ENCODE peak calls at places on chromosome 12, in eight cellular contexts. R is GM23248; A is hepatocyte; O is ovary; Z is CD8-positive, alpha-beta T cell; Y is left ventricle myocardium inferior; W is aorta; Q is A673. X is an unnamed sample.
A peak's percentile ranks its signal among the peaks of the same experiment; 100 is the strongest.

GRCh38 chr12:94609917-94610443 is 40.4 kb downstream of the TMCC3 start:
- DNase-seq in R (no peak), A (no peak), O (no peak), Z (no peak), Y (no peak), W (no peak), Q (no peak), X (no peak)

GRCh38 chr12:130350715-130351114 is 13.0 kb downstream of the PIWIL1 start:
- DNase-seq in R (no peak), A (no peak), O (no peak), Z (no peak), Y (no peak), W (no peak), Q (no peak), X (no peak)

GRCh38 chr12:111298583-111299436 is 70.1 kb downstream of the PHETA1 start:
- DNase-seq in R (peak; percentile 73), A (peak; percentile 82), O (peak; percentile 48), Z (peak; percentile 31), Y (peak; percentile 28), W (no peak), Q (peak; percentile 83), X (peak; percentile 69)

GRCh38 chr12:101935769-101936741 is 58.7 kb downstream of the DRAM1 start:
- DNase-seq in R (peak; percentile 97), A (peak; percentile 62), O (peak; percentile 65), Z (no peak), Y (peak; percentile 65), W (peak; percentile 56), Q (peak; percentile 90), X (peak; percentile 86)

GRCh38 chr12:121038861-121039654 is at the start of gene OASL:
- DNase-seq in R (peak; percentile 68), A (peak; percentile 2), O (no peak), Z (peak; percentile 64), Y (no peak), W (peak; percentile 53), Q (no peak), X (peak; percentile 54)

GRCh38 chr12:28974890-28975289 is 174.2 kb upstream of the FAR2 start:
- DNase-seq in R (no peak), A (no peak), O (no peak), Z (no peak), Y (no peak), W (no peak), Q (no peak), X (no peak)

GRCh38 chr12:113333877-113334785 is 778 bp downstream of the SLC8B1 start:
- DNase-seq in R (peak; percentile 21), A (no peak), O (peak; percentile 60), Z (peak; percentile 2), Y (peak; percentile 36), W (peak; percentile 72), Q (no peak), X (peak; percentile 42)

GRCh38 chr12:120713861-120714482 is 3.7 kb downstream of the UNC119B start:
- DNase-seq in R (peak; percentile 90), A (peak; percentile 93), O (no peak), Z (peak; percentile 63), Y (no peak), W (peak; percentile 69), Q (peak; percentile 89), X (peak; percentile 63)

GRCh38 chr12:121628536-121628935 is 2.2 kb downstream of the ORAI1 start:
- DNase-seq in R (no peak), A (no peak), O (no peak), Z (no peak), Y (no peak), W (no peak), Q (no peak), X (no peak)

GRCh38 chr12:43102506-43103269 is 449.3 kb downstream of the ADAMTS20 start:
- DNase-seq in R (no peak), A (no peak), O (no peak), Z (no peak), Y (no peak), W (no peak), Q (no peak), X (no peak)

GRCh38 chr12:2997989-2998670 is 38.9 kb downstream of the TEAD4 start:
- DNase-seq in R (peak; percentile 55), A (no peak), O (no peak), Z (no peak), Y (no peak), W (no peak), Q (no peak), X (no peak)

GRCh38 chr12:95218852-95219171 is 1.2 kb downstream of the VEZT start:
- DNase-seq in R (peak; percentile 37), A (no peak), O (no peak), Z (no peak), Y (no peak), W (no peak), Q (peak; percentile 50), X (peak; percentile 26)

GRCh38 chr12:62466018-62466595 is 519 bp upstream of the MON2 start:
- DNase-seq in R (peak; percentile 76), A (peak; percentile 37), O (peak; percentile 48), Z (no peak), Y (no peak), W (peak; percentile 58), Q (peak; percentile 64), X (peak; percentile 49)

GRCh38 chr12:113967368-113967767 is 1.2 kb upstream of the RBM19 start:
- DNase-seq in R (no peak), A (no peak), O (no peak), Z (no peak), Y (no peak), W (no peak), Q (no peak), X (no peak)

GRCh38 chr12:86233126-86233525 is 23.1 kb downstream of the MGAT4C start:
- DNase-seq in R (peak; percentile 1), A (peak; percentile 19), O (no peak), Z (no peak), Y (no peak), W (no peak), Q (peak; percentile 62), X (no peak)

GRCh38 chr12:39319180-39319579 is 123.7 kb downstream of the KIF21A start:
- DNase-seq in R (no peak), A (no peak), O (no peak), Z (no peak), Y (no peak), W (no peak), Q (no peak), X (no peak)

GRCh38 chr12:124452576-124453391 is 114.6 kb downstream of the NCOR2 start:
- DNase-seq in R (no peak), A (no peak), O (no peak), Z (no peak), Y (no peak), W (no peak), Q (no peak), X (no peak)

GRCh38 chr12:16526693-16527092 is 79.3 kb downstream of the LMO3 start:
- DNase-seq in R (peak; percentile 95), A (peak; percentile 34), O (no peak), Z (no peak), Y (no peak), W (no peak), Q (peak; percentile 37), X (no peak)

GRCh38 chr12:42962384-42962783 is 372.8 kb upstream of the PRICKLE1 start:
- DNase-seq in R (no peak), A (no peak), O (no peak), Z (no peak), Y (no peak), W (no peak), Q (no peak), X (no peak)

GRCh38 chr12:6372403-6373003 is 2.9 kb downstream of the SCNN1A start:
- DNase-seq in R (peak; percentile 82), A (peak; percentile 72), O (peak; percentile 44), Z (no peak), Y (no peak), W (peak; percentile 74), Q (peak; percentile 66), X (peak; percentile 63)

GRCh38 chr12:6374028-6374780 is 1.2 kb downstream of the SCNN1A start:
- DNase-seq in R (no peak), A (no peak), O (no peak), Z (no peak), Y (no peak), W (peak; percentile 44), Q (no peak), X (peak; percentile 41)

GRCh38 chr12:6370994-6371754 is 4.2 kb downstream of the SCNN1A start:
- DNase-seq in R (peak; percentile 53), A (peak; percentile 91), O (peak; percentile 31), Z (no peak), Y (no peak), W (peak; percentile 34), Q (no peak), X (no peak)

GRCh38 chr12:6374781-6375150 is 597 bp downstream of the SCNN1A start:
- DNase-seq in R (no peak), A (no peak), O (peak; percentile 48), Z (no peak), Y (no peak), W (peak; percentile 41), Q (no peak), X (no peak)

GRCh38 chr12:6373022-6373787 is 2.2 kb downstream of the SCNN1A start:
- DNase-seq in R (no peak), A (no peak), O (no peak), Z (no peak), Y (no peak), W (peak; percentile 20), Q (no peak), X (no peak)
- H3K4me1 ChIP-seq in R (peaks cover 37% of the 10 kb centered on the region), A (peaks cover 63% of the 10 kb centered on the region), O (peaks cover 19% of the 10 kb centered on the region), Z (peaks cover 23% of the 10 kb centered on the region), Y (peaks cover 25% of the 10 kb centered on the region), W (no peaks in the 10 kb centered on the region), Q (peaks cover 8% of the 10 kb centered on the region), X (no peaks in the 10 kb centered on the region)

DNA sequence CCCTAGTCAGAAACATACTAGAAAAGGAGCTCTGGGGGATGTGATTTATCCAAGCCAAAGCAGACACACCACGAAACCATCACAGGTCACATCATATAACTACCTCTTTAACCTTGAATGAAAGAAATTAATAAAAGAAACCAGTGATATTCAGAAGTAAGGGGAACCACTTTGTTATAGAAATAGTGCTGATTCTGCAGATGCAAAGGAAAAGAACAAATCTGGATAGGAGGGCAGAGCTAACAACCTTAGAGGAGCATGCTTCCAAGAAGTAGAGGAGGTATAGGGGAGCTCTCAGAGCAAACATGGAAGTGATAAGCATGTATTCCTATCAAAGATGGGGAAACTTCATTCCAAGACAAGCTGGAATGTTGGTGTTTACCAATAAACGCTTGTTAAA is 117.0 kb upstream of the MDM1 start:
- DNase-seq in R (no peak), A (no peak), O (no peak), Z (no peak), Y (no peak), W (no peak), Q (no peak), X (no peak)
- H3K4me1 ChIP-seq in R (peaks cover 22% of the 10 kb centered on the region), A (peaks cover 22% of the 10 kb centered on the region), O (peaks cover 8% of the 10 kb centered on the region), Z (peaks cover 65% of the 10 kb centered on the region), Y (peaks cover 31% of the 10 kb centered on the region), W (peaks cover 6% of the 10 kb centered on the region), Q (peaks cover 38% of the 10 kb centered on the region), X (peaks cover 6% of the 10 kb centered on the region)

GRCh38 chr12:75820848-75821578 is 210.6 kb downstream of the PHLDA1 start:
- DNase-seq in R (peak; percentile 97), A (no peak), O (peak; percentile 43), Z (no peak), Y (peak; percentile 16), W (peak; percentile 76), Q (no peak), X (peak; percentile 72)
- H3K4me1 ChIP-seq in R (peaks cover 79% of the 10 kb centered on the region), A (peaks cover 5% of the 10 kb centered on the region), O (no peaks in the 10 kb centered on the region), Z (no peaks in the 10 kb centered on the region), Y (no peaks in the 10 kb centered on the region), W (no peaks in the 10 kb centered on the region), Q (peaks cover 26% of the 10 kb centered on the region), X (peaks cover 6% of the 10 kb centered on the region)

DNA sequence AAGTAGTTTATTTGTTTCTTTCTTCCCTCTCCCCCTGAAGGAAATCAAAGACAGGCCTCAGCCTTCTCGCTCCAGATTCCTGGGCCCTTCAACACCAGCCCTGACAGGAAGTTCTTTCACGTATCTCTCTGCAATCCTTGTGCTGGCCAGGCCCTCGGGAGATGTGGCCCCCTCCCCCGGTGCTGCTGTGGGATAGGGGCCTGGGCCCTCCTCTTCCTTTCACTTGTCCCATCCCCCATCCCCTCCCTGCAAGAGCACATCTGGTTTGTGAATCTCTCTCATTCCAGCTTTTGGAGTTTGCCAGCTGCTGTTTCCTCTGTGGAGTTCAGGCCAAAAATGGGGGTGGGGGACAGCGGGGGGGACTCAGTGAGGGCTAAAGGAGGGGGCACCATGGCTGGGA is 7.2 kb downstream of the LRP1 start:
- DNase-seq in R (peak; percentile 56), A (peak; percentile 58), O (no peak), Z (no peak), Y (peak; percentile 74), W (no peak), Q (no peak), X (peak; percentile 66)
- H3K4me1 ChIP-seq in R (peaks cover 86% of the 10 kb centered on the region), A (peaks cover 74% of the 10 kb centered on the region), O (peaks cover 45% of the 10 kb centered on the region), Z (no peaks in the 10 kb centered on the region), Y (peaks cover 100% of the 10 kb centered on the region), W (peaks cover 3% of the 10 kb centered on the region), Q (peaks cover 11% of the 10 kb centered on the region), X (peaks cover 12% of the 10 kb centered on the region)

X was measured in right cardiac atrium.